ENCODE peak calls at places on chromosomes 5 and 9, in seven cellular contexts. Q, J, D, S, T, G and U are unnamed samples.

GRCh38 chr9:36407122-36407723 is 7.2 kb upstream of the RNF38 start:
- DNase-seq in T (peak), J (peak), Q (peak), G (peak), S (peak), D (peak), U (peak)

GRCh38 chr9:534886-535285 is 306.6 kb upstream of the DMRT1 start:
- DNase-seq in J (no peak), S (peak), D (no peak), G (peak), T (no peak), Q (peak), U (no peak)

GRCh38 chr9:134186471-134187109 is 22.2 kb upstream of the RNU6ATAC start:
- DNase-seq in J (peak), G (no peak), S (peak), D (no peak), T (no peak), Q (peak), U (no peak)

GRCh38 chr5:14444988-14445387 is 136.6 kb upstream of the OTULINL start:
- DNase-seq in Q (no peak), J (no peak), D (no peak), S (no peak), G (no peak), T (no peak), U (no peak)

GRCh38 chr5:95884511-95884910 is 62.0 kb upstream of the GLRX start:
- DNase-seq in D (no peak), S (no peak), G (no peak), T (no peak), J (no peak), Q (no peak), U (peak)

GRCh38 chr5:108341866-108342265 is 40.0 kb downstream of the FBXL17 start:
- DNase-seq in Q (no peak), G (no peak), D (no peak), S (no peak), J (no peak), T (no peak), U (no peak)

GRCh38 chr5:95884021-95884333 is 61.5 kb upstream of the GLRX start:
- DNase-seq in Q (no peak), S (no peak), D (no peak), G (no peak), J (no peak), T (no peak), U (peak)

GRCh38 chr5:61301820-61302563 is 30.1 kb upstream of the ZSWIM6 start:
- DNase-seq in T (no peak), Q (peak), S (peak), D (no peak), J (no peak), G (peak), U (peak)

GRCh38 chr9:112378441-112379176 is 1.3 kb upstream of the HSDL2 start:
- DNase-seq in G (no peak), T (no peak), S (peak), Q (peak), D (no peak), J (peak), U (no peak)

GRCh38 chr9:116423149-116423548 is 264.0 kb upstream of the TRIM32 start:
- DNase-seq in D (no peak), Q (no peak), T (no peak), S (no peak), J (no peak), G (no peak), U (no peak)

GRCh38 chr5:74017786-74018211 is 391.8 kb downstream of the ARHGEF28 start:
- DNase-seq in J (no peak), T (no peak), S (no peak), Q (no peak), D (peak), G (no peak), U (no peak)

GRCh38 chr9:95772320-95773060 is 103.0 kb upstream of the ERCC6L2 start:
- DNase-seq in S (peak), G (peak), T (peak), J (peak), Q (peak), D (no peak), U (no peak)

GRCh38 chr9:2017459-2018161 is 2.5 kb downstream of the SMARCA2 start:
- DNase-seq in Q (peak), J (peak), T (peak), D (no peak), S (peak), G (peak), U (peak)

GRCh38 chr9:92342825-92343488 is 17.2 kb downstream of the CENPP start:
- DNase-seq in T (no peak), Q (no peak), G (no peak), J (no peak), S (no peak), D (no peak), U (peak)